ENCODE peak calls at places on chromosomes 7 and 10, in six cellular contexts. G is adrenal gland; J is COR-L47; T is Caki2; F is iPS DF 6.9; H is stimulated activated CD8-positive, alpha-beta memory T cell treated with anti-CD3 and anti-CD28 coated beads, Interleukin-12 subunit alpha, Interleukin-12 subunit beta, amount 100 ng/mL, for 4 hours. D is an unnamed sample.

GRCh38 chr7:143405158-143405557 is 3.5 kb downstream of the EPHA1 start:
- DNase-seq in G (peak), J (no peak), T (no peak), F (no peak), H (no peak), D (no peak)

GRCh38 chr7:15954671-15955354 is 268.3 kb upstream of the MEOX2 start:
- DNase-seq in G (no peak), J (no peak), T (no peak), F (no peak), H (no peak), D (no peak)

GRCh38 chr10:71718165-71718678 is 1.4 kb downstream of the C10orf105 start:
- DNase-seq in G (no peak), J (no peak), T (no peak), F (no peak), H (no peak), D (no peak)

GRCh38 chr7:75655536-75655935 is 83.2 kb downstream of the HIP1 start:
- DNase-seq in G (no peak), J (no peak), T (no peak), F (no peak), H (no peak), D (no peak)

GRCh38 chr7:93622036-93622714 is 47.7 kb upstream of the CALCR start:
- DNase-seq in G (no peak), J (peak), T (peak), F (no peak), H (no peak), D (peak)

GRCh38 chr7:16422917-16423316 is 1.6 kb upstream of the CRPPA start:
- DNase-seq in G (no peak), J (no peak), T (no peak), F (no peak), H (no peak), D (no peak)

GRCh38 chr7:20270867-20271266 is 53.7 kb upstream of the MACC1 start:
- DNase-seq in G (no peak), J (no peak), T (no peak), F (no peak), H (no peak), D (no peak)

GRCh38 chr7:41451826-41452225 is 251.1 kb downstream of the INHBA start:
- DNase-seq in G (no peak), J (no peak), T (no peak), F (no peak), H (no peak), D (no peak)

GRCh38 chr7:151130741-151131157 is 36.7 kb downstream of the GBX1 start:
- DNase-seq in G (no peak), J (no peak), T (no peak), F (no peak), H (no peak), D (no peak)

GRCh38 chr10:88270871-88271713 is 312.0 kb downstream of the RNLS start:
- DNase-seq in G (peak), J (no peak), T (no peak), F (no peak), H (no peak), D (no peak)

GRCh38 chr7:87359366-87359765 is 13.9 kb downstream of the CROT start:
- DNase-seq in G (no peak), J (no peak), T (no peak), F (no peak), H (no peak), D (no peak)

GRCh38 chr10:103761075-103761920 is 94.1 kb downstream of the SH3PXD2A start:
- DNase-seq in G (no peak), J (peak), T (no peak), F (no peak), H (no peak), D (no peak)

GRCh38 chr10:47222461-47222860 is 77.5 kb upstream of the GDF10 start:
- DNase-seq in G (no peak), J (no peak), T (no peak), F (no peak), H (no peak), D (no peak)

GRCh38 chr10:114525368-114525949 is 121.2 kb upstream of the AFAP1L2 start:
- DNase-seq in G (no peak), J (no peak), T (no peak), F (no peak), H (no peak), D (no peak)

GRCh38 chr10:94314913-94315545 is 47.7 kb downstream of the NOC3L start:
- DNase-seq in G (no peak), J (no peak), T (no peak), F (no peak), H (no peak), D (no peak)

GRCh38 chr10:128036746-128037542 is 89.3 kb downstream of the MKI67 start:
- DNase-seq in G (peak), J (no peak), T (peak), F (no peak), H (no peak), D (no peak)

GRCh38 chr10:35910234-35910633 is 268.1 kb upstream of the FZD8 start:
- DNase-seq in G (no peak), J (no peak), T (peak), F (no peak), H (no peak), D (no peak)

GRCh38 chr10:120562956-120563355 is 105.9 kb downstream of the PLPP4 start:
- DNase-seq in G (no peak), J (no peak), T (no peak), F (no peak), H (no peak), D (no peak)

GRCh38 chr10:104450954-104451353 is 97.3 kb downstream of the CFAP58 start:
- DNase-seq in G (no peak), J (no peak), T (no peak), F (no peak), H (no peak), D (no peak)

GRCh38 chr7:151286148-151286547 is 37.7 kb upstream of the SMARCD3 start:
- DNase-seq in G (no peak), J (no peak), T (no peak), F (no peak), H (no peak), D (no peak)

GRCh38 chr7:155844019-155844453 is 31.8 kb upstream of the SHH start:
- DNase-seq in G (no peak), J (no peak), T (peak), F (no peak), H (no peak), D (no peak)

GRCh38 chr7:74173866-74174605 is at the start of gene EIF4H:
- DNase-seq in G (peak), J (peak), T (peak), F (peak), H (peak), D (peak)

GRCh38 chr10:119669975-119670640 is 18.9 kb downstream of the BAG3 start:
- DNase-seq in G (no peak), J (no peak), T (no peak), F (no peak), H (no peak), D (no peak)

GRCh38 chr10:68565658-68566057 is 5.5 kb downstream of the TET1 start:
- DNase-seq in G (no peak), J (no peak), T (no peak), F (no peak), H (no peak), D (no peak)

GRCh38 chr7:155458317-155459132 is 596 bp downstream of the EN2 start:
- DNase-seq in G (no peak), J (no peak), T (no peak), F (no peak), H (no peak), D (no peak)

GRCh38 chr7:135169141-135169935 is 1.2 kb downstream of the CYREN start:
- DNase-seq in G (no peak), J (no peak), T (peak), F (no peak), H (no peak), D (no peak)

GRCh38 chr7:91212592-91212991 is 51.6 kb upstream of the FZD1 start:
- DNase-seq in G (no peak), J (no peak), T (no peak), F (no peak), H (no peak), D (no peak)

GRCh38 chr7:90599892-90600555 is 3.9 kb downstream of the CDK14 start:
- DNase-seq in G (no peak), J (no peak), T (no peak), F (no peak), H (no peak), D (no peak)

GRCh38 chr10:129838794-129839193 is 125.3 kb downstream of the EBF3 start:
- DNase-seq in G (no peak), J (no peak), T (no peak), F (no peak), H (no peak), D (no peak)

GRCh38 chr7:99224263-99224947 is 16.5 kb upstream of the KPNA7 start:
- DNase-seq in G (peak), J (no peak), T (peak), F (no peak), H (no peak), D (no peak)

GRCh38 chr7:76071316-76072242 is 23.7 kb downstream of the MDH2 start:
- DNase-seq in G (no peak), J (no peak), T (no peak), F (no peak), H (no peak), D (no peak)

GRCh38 chr7:17159500-17160037 is 138.9 kb upstream of the AHR start:
- DNase-seq in G (no peak), J (no peak), T (no peak), F (no peak), H (no peak), D (no peak)

GRCh38 chr7:50954245-50954644 is 171.5 kb upstream of the GRB10 start:
- DNase-seq in G (no peak), J (no peak), T (no peak), F (no peak), H (no peak), D (no peak)

GRCh38 chr10:128545216-128545615 is 419.0 kb upstream of the MKI67 start:
- DNase-seq in G (no peak), J (no peak), T (no peak), F (no peak), H (no peak), D (no peak)

GRCh38 chr7:94395141-94396041 is 696 bp downstream of the COL1A2 start:
- DNase-seq in G (peak), J (peak), T (peak), F (no peak), H (no peak), D (peak)

D was measured in midbrain.